ENCODE peak calls at places on chromosomes 7 and 10, in eight cellular contexts. B, E, A, U, T, M, S and K are unnamed samples.

GRCh38 chr10:58177362-58177947 is 90.2 kb downstream of the IPMK start:
- DNase-seq in B (no peak), S (no peak), M (no peak), T (no peak), A (no peak), E (peak), U (peak), K (peak)

GRCh38 chr10:84188815-84189214 is 5.5 kb upstream of the CDHR1 start:
- DNase-seq in M (no peak), S (no peak), T (no peak), A (no peak), E (no peak), B (no peak), U (no peak), K (no peak)

GRCh38 chr10:26169466-26169865 is 47.1 kb upstream of the GAD2 start:
- DNase-seq in U (no peak), T (no peak), M (no peak), A (no peak), B (no peak), S (no peak), E (no peak), K (no peak)

GRCh38 chr7:36082216-36082615 is 70.8 kb upstream of the EEPD1 start:
- DNase-seq in E (no peak), U (no peak), M (no peak), T (no peak), A (no peak), S (no peak), B (no peak), K (no peak)

GRCh38 chr7:12092499-12093130 is 118.5 kb upstream of the TMEM106B start:
- DNase-seq in M (no peak), S (no peak), A (no peak), E (no peak), T (no peak), U (no peak), B (no peak), K (no peak)

GRCh38 chr10:21083861-21084260 is 186.8 kb upstream of the NEBL start:
- DNase-seq in M (no peak), B (no peak), U (no peak), T (no peak), A (no peak), S (no peak), E (no peak), K (no peak)

GRCh38 chr10:111171183-111171582 is 94.4 kb downstream of the ADRA2A start:
- DNase-seq in B (no peak), S (no peak), U (no peak), T (no peak), A (no peak), M (no peak), E (no peak), K (no peak)

GRCh38 chr10:43042503-43043341 is 34.1 kb upstream of the RET start:
- DNase-seq in A (no peak), T (no peak), U (no peak), B (no peak), E (no peak), S (no peak), M (no peak), K (no peak)

GRCh38 chr7:158239290-158239981 is 348.2 kb downstream of the PTPRN2 start:
- DNase-seq in E (no peak), M (no peak), B (no peak), U (no peak), A (no peak), S (no peak), T (no peak), K (no peak)

GRCh38 chr7:32062150-32062549 is 8.1 kb downstream of the PDE1C start:
- DNase-seq in S (no peak), U (no peak), T (no peak), M (peak), B (no peak), A (no peak), E (peak), K (peak)

GRCh38 chr10:106513328-106513727 is 651.2 kb downstream of the SORCS1 start:
- DNase-seq in E (no peak), T (no peak), B (no peak), S (no peak), A (no peak), M (no peak), U (no peak), K (no peak)

GRCh38 chr7:47531584-47532492 is 50.1 kb downstream of the TNS3 start:
- DNase-seq in E (no peak), A (no peak), T (no peak), M (no peak), S (no peak), U (no peak), B (no peak), K (no peak)

GRCh38 chr7:100929811-100930174 is 19.5 kb upstream of the MUC3A start:
- DNase-seq in T (no peak), A (no peak), U (no peak), M (no peak), E (no peak), S (no peak), B (no peak), K (no peak)

GRCh38 chr7:107551936-107552335 is 11.8 kb downstream of the COG5 start:
- DNase-seq in T (no peak), U (no peak), E (no peak), M (no peak), B (no peak), S (no peak), A (no peak), K (no peak)

GRCh38 chr7:155402941-155403340 is 55.0 kb upstream of the EN2 start:
- DNase-seq in E (no peak), S (no peak), A (no peak), M (no peak), B (no peak), T (no peak), U (no peak), K (no peak)

GRCh38 chr7:29281782-29282541 is 87.4 kb downstream of the CHN2 start:
- DNase-seq in E (no peak), S (peak), B (no peak), T (no peak), M (no peak), A (peak), U (no peak), K (no peak)